ENCODE peak calls at places on chromosomes 6 and 20, in four cellular contexts. C, V, O and M are unnamed samples. For H3K27me3, the result is how much of the 10 kb centered on the place peaks cover.

GRCh38 chr6:111890981-111891380 is 17.7 kb upstream of the FYN start:
- DNase-seq in O (no peak), V (no peak), C (no peak), M (no peak)

GRCh38 chr6:157614026-157614484 is 209.0 kb upstream of the SNX9 start:
- DNase-seq in V (peak), C (no peak), O (no peak), M (no peak)

GRCh38 chr6:30748301-30748769 is 4.0 kb upstream of the IER3 start:
- DNase-seq in O (no peak), C (no peak), V (peak), M (no peak)

GRCh38 chr6:154673919-154674318 is 59.3 kb upstream of the SCAF8 start:
- DNase-seq in C (no peak), V (no peak), O (no peak), M (no peak)

GRCh38 chr20:2210646-2211556 is 84.9 kb upstream of the TGM3 start:
- DNase-seq in V (peak), O (no peak), C (peak), M (peak)

GRCh38 chr6:19851273-19852089 is 14.3 kb downstream of the ID4 start:
- DNase-seq in V (peak), O (peak), C (no peak), M (no peak)

GRCh38 chr20:48359692-48360337 is 468.0 kb downstream of the PREX1 start:
- DNase-seq in C (no peak), V (peak), O (no peak), M (no peak)

GRCh38 chr20:22744341-22745193 is 160.2 kb upstream of the FOXA2 start:
- DNase-seq in O (no peak), C (no peak), V (no peak), M (no peak)

GRCh38 chr6:108902389-108902792 is 54.2 kb downstream of the ARMC2 start:
- DNase-seq in C (no peak), O (no peak), V (no peak), M (no peak)

GRCh38 chr6:107641500-107641931 is 151.6 kb downstream of the SOBP start:
- DNase-seq in C (peak), O (peak), V (no peak), M (no peak)

GRCh38 chr20:61899971-61900370 is 165.7 kb downstream of the TAF4 start:
- DNase-seq in O (no peak), C (no peak), V (no peak), M (no peak)

GRCh38 chr6:168826078-168826390 is 385.1 kb downstream of the SMOC2 start:
- DNase-seq in O (no peak), V (no peak), C (no peak), M (no peak)

GRCh38 chr6:14095444-14095843 is 22.1 kb upstream of the CD83 start:
- DNase-seq in O (no peak), V (no peak), C (no peak), M (no peak)

GRCh38 chr6:40325041-40325440 is 262.1 kb downstream of the LRFN2 start:
- DNase-seq in V (peak), C (no peak), O (no peak), M (no peak)

GRCh38 chr6:112879920-112880413 is 532.8 kb downstream of the RFPL4B start:
- DNase-seq in V (peak), O (peak), C (no peak), M (no peak)

GRCh38 chr6:84220809-84221409 is 6.5 kb downstream of the CEP162 start:
- DNase-seq in O (no peak), V (no peak), C (no peak), M (no peak)

GRCh38 chr20:40564997-40565680 is 123.9 kb downstream of the MAFB start:
- DNase-seq in V (no peak), C (no peak), O (no peak), M (no peak)

GRCh38 chr6:142302427-142303190 is 802 bp downstream of the ADGRG6 start:
- DNase-seq in O (no peak), V (no peak), C (no peak), M (no peak)

GRCh38 chr6:112237644-112238043 is 16.7 kb downstream of the LAMA4 start:
- DNase-seq in C (peak), V (peak), O (no peak), M (peak)

GRCh38 chr6:15793288-15793687 is 130.5 kb upstream of the DTNBP1 start:
- DNase-seq in C (no peak), O (no peak), V (no peak), M (no peak)

GRCh38 chr6:109242029-109242428 is 140.2 kb downstream of the CD164 start:
- DNase-seq in O (no peak), V (no peak), C (no peak), M (no peak)

GRCh38 chr6:112298816-112299281 is 44.5 kb upstream of the LAMA4 start:
- DNase-seq in V (no peak), C (no peak), O (no peak), M (no peak)

GRCh38 chr6:117028256-117028655 is 151.2 kb downstream of the RFX6 start:
- DNase-seq in O (no peak), V (no peak), C (no peak), M (no peak)

GRCh38 chr6:16802071-16802470 is 40.8 kb upstream of the ATXN1 start:
- DNase-seq in C (no peak), O (no peak), V (no peak), M (peak)

GRCh38 chr6:34056301-34056700 is 89.6 kb downstream of the GRM4 start:
- DNase-seq in V (peak), O (peak), C (peak), M (peak)

GRCh38 chr6:95545691-95546090 is 31.6 kb upstream of the MANEA start:
- DNase-seq in O (no peak), V (no peak), C (no peak), M (no peak)

GRCh38 chr6:74507649-74508048 is 698.2 kb downstream of the COL12A1 start:
- DNase-seq in O (no peak), C (no peak), V (no peak), M (no peak)

GRCh38 chr6:36904851-36905393 is 19.2 kb downstream of the C6orf89 start:
- DNase-seq in C (no peak), O (no peak), V (no peak), M (no peak)

GRCh38 chr6:21522773-21523490 is 70.6 kb upstream of the SOX4 start:
- DNase-seq in O (no peak), C (no peak), V (no peak), M (no peak)

GRCh38 chr6:21522007-21522758 is 71.4 kb upstream of the SOX4 start:
- DNase-seq in V (no peak), O (no peak), C (no peak), M (no peak)

GRCh38 chr6:21526974-21527373 is 66.6 kb upstream of the SOX4 start:
- DNase-seq in O (no peak), V (no peak), C (no peak), M (no peak)

GRCh38 chr6:21527731-21528130 is 65.8 kb upstream of the SOX4 start:
- DNase-seq in O (no peak), C (no peak), V (no peak), M (no peak)

GRCh38 chr6:21523652-21524051 is 69.9 kb upstream of the SOX4 start:
- DNase-seq in C (no peak), O (no peak), V (no peak), M (no peak)
- H3K4me3 ChIP-seq in C (no peak), O (no peak), V (no peak), M (no peak)

GRCh38 chr20:41669708-41670263 is 51.6 kb upstream of the CHD6 start:
- DNase-seq in O (no peak), V (no peak), C (no peak), M (no peak)
- H3K27me3 ChIP-seq in O (under half), V (under half), C (under half), M (under half)

DNA sequence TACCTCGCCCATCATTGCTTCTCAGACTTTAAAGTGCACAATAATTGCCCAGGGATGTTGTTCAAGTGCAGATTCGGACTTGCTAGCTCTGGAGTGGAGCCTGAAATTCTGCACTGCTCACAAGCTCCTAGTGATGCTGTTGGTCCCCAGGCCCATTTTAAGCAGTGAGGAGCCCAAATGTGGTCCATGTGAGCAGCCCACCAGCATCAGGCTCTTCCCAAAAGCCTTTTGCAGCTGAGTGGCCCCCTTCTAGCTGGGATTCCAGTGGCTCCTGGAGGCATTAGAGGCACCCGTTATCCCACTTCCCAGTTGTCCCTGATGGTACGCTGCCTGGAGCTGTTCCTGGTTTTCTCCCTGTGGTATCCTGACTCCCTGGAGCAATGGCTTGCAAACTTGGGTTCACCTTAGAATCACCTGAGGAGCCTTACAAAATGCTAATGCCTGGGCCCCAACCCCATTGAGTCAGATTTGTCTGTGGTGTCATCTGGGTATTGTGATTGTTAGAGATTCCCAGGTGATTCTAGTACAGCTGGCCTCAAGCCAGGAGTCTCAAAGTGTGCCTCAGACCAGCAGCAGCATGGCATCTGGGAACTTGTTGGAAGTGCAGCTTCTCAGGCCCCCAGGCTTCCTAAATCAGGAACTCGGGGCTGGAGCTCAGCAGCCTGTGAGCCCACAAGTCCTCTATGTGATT is 186.9 kb upstream of the SLC24A3 start:
- DNase-seq in O (no peak), C (no peak), V (no peak), M (no peak)
- H3K4me3 ChIP-seq in O (no peak), C (no peak), V (no peak), M (no peak)

DNA sequence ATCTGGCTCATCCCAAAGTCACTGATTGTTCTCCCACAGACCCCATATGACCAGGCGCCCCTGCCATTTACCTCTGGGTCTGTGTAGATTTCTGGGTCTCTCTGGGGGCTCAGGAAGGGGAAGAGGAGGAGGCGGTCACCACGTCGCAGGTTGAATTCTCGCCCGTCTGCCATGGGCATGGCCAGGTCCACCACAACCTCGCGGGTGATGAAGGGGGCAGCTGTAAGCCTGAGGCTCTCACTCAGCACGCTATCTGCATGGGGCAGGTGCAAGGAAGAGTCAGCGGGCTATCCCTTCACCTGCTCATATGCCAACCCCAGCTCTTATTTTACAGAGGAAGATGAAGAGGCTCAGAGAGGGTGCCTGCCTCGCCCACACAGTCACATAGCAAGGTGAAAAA is 30.5 kb upstream of the KCNB1 start:
- DNase-seq in O (no peak), V (no peak), C (no peak), M (no peak)
- H3K27me3 ChIP-seq in O (under half), V (under half), C (under half), M (under half)

DNA sequence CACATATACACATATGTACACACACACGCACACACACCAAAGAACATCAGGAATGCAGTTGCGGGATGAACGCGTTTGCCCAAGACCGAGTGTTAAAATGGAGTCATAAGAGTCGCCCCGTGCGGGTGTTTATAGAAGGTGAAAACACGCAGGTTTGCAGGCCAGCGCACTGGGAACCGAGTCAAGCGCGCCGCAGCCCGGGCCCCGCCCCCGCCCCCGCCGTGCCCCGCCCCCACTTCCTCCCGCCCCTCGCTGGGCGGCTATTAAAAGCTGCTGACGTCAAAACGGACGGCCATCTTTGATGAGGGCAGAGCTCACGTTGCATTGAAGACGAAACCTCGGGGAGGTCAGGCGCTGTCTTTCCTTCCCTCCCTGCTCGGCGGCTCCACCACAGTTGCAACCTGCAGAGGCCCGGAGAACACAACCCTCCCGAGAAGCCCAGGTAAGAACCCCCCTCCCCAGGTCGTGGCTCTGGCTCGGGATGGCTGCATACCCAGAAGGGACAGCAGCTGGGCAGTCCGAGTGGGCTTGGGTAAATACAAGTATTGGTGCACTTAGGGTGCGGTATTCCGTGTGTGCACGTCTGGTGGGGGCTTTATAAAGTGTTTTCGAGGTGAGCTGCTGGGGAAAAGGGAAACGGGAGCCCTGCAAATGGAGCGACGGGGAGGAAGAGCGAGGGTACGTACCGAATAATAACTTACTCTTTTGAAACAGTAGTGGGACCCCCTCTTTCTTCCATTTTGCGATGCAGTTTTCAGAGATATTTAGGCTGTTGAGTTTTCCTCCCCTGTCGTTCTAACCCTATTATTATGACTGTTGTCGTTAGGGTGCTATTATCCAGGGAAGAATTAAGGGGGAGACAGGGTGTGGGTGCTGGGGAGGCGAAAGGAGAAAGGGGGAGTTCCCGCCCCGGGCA is at the start of gene SNAP25:
- DNase-seq in V (peak), C (no peak), O (peak), M (peak)
- H3K4me3 ChIP-seq in V (peak), C (peak), O (no peak), M (peak)

GRCh38 chr6:41386594-41386993 is 51.2 kb downstream of the NCR2 start:
- DNase-seq in V (no peak), O (no peak), C (no peak), M (no peak)
- H3K27me3 ChIP-seq in V (under half), O (under half), C (under half), M (under half)

DNA sequence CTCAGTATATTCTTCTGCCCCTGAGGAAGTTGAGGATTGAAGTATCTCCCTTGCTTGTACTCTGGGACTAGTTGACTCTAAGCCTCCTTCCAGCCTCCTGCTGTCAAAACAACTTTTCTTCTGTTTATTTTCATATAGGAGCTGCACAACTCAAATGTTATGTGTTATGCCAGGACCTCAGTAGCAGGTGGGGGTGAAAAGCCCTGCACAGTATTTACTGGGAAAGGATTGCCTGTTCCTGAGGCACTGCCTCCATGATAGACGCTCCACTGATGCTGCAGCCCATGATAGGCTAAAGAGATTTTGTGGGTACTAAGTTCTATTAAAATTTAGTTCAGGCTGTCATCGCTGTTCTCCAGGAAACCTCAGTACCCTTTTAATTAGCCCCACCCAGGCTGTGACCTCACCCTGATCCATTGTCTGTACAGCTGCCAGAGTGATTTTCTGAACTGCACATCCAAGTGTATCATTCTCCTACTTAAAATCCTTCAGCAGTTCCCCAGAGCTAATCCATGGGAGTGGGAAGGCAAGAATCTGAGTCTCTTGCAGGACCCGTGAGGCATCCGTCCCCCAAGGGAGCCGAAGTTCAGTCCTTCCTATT is 52.0 kb downstream of the CARMIL1 start:
- DNase-seq in O (no peak), V (no peak), C (no peak), M (no peak)
- H3K4me3 ChIP-seq in O (no peak), V (no peak), C (no peak), M (no peak)

GRCh38 chr6:137494967-137495595 is 887 bp upstream of the OLIG3 start:
- DNase-seq in O (no peak), C (no peak), V (no peak), M (no peak)
- H3K27me3 ChIP-seq in O (half or more), C (under half), V (half or more), M (under half)

GRCh38 chr6:5045417-5045816 is 39.7 kb upstream of the PPP1R3G start:
- DNase-seq in C (no peak), V (no peak), O (no peak), M (no peak)
- H3K4me3 ChIP-seq in C (no peak), V (no peak), O (no peak), M (no peak)

GRCh38 chr20:46035253-46035652 is 6.2 kb downstream of the SLC12A5 start:
- DNase-seq in C (no peak), O (no peak), V (no peak), M (no peak)
- H3K27me3 ChIP-seq in C (under half), O (under half), V (half or more), M (half or more)